ENCODE peak calls at places on chromosome 6, in nine cellular contexts. W is putamen, U is psoas muscle, C is iris pigment epithelial cell, E is activated T-helper 1 cell treated with Interleukin-2 at 50 U/mL for 16 hours, D is GM12878, V is C1 segment of cervical spinal cord, O is glutamatergic neuron, J is NCI-H510A treated with DMSO at 0.1 percent for 48 hours. S is an unnamed sample.

GRCh38 chr6:140090871-140091270 is 716.4 kb upstream of the CITED2 start:
- DNase-seq in W (no peak), U (no peak), C (no peak), E (no peak), D (no peak), V (no peak), O (no peak), J (no peak), S (no peak)

GRCh38 chr6:43604174-43604573 is 24.9 kb downstream of the GTPBP2 start:
- DNase-seq in W (no peak), U (no peak), C (peak; percentile 85), E (no peak), D (no peak), V (no peak), O (no peak), J (no peak), S (no peak)

GRCh38 chr6:110541701-110542309 is 65.4 kb upstream of the SLC22A16 start:
- DNase-seq in W (peak; percentile 97), U (no peak), C (no peak), E (no peak), D (no peak), V (peak; percentile 74), O (no peak), J (no peak), S (no peak)

GRCh38 chr6:36272234-36272633 is 2.4 kb downstream of the PNPLA1 start:
- DNase-seq in W (no peak), U (no peak), C (no peak), E (no peak), D (no peak), V (no peak), O (no peak), J (peak; percentile 39), S (no peak)

GRCh38 chr6:45607818-45608217 is 230.1 kb upstream of the SUPT3H start:
- DNase-seq in W (no peak), U (no peak), C (no peak), E (no peak), D (no peak), V (no peak), O (no peak), J (no peak), S (no peak)

GRCh38 chr6:39755231-39755630 is 30.0 kb upstream of the KIF6 start:
- DNase-seq in W (no peak), U (no peak), C (peak; percentile 38), E (no peak), D (no peak), V (no peak), O (no peak), J (no peak), S (no peak)

GRCh38 chr6:1786455-1787108 is 176.9 kb downstream of the FOXC1 start:
- DNase-seq in W (no peak), U (no peak), C (no peak), E (no peak), D (peak; percentile 60), V (no peak), O (no peak), J (no peak), S (no peak)

GRCh38 chr6:113317870-113318269 is 539.3 kb upstream of the MARCKS start:
- DNase-seq in W (no peak), U (no peak), C (no peak), E (no peak), D (no peak), V (no peak), O (peak; percentile 44), J (no peak), S (no peak)

GRCh38 chr6:53794720-53795253 is at the start of gene LRRC1:
- DNase-seq in W (peak; percentile 89), U (peak; percentile 91), C (peak; percentile 90), E (peak; percentile 75), D (peak; percentile 44), V (peak; percentile 87), O (peak; percentile 97), J (peak; percentile 98), S (peak; percentile 81)